ENCODE peak calls at places on chromosomes 7 and 10, in six cellular contexts. V, Z, R, Y, C and F are unnamed samples.
A peak's percentile ranks its signal among the peaks of the same experiment; 100 is the strongest.

GRCh38 chr10:2214035-2214434 is 476.7 kb upstream of the ADARB2 start:
- DNase-seq in Z (no peak), R (no peak), Y (no peak), V (no peak), C (no peak), F (no peak)

GRCh38 chr7:2612445-2613112 is 19.2 kb upstream of the TTYH3 start:
- DNase-seq in C (peak; percentile 68), Z (no peak), Y (no peak), R (no peak), V (no peak), F (no peak)

GRCh38 chr10:115417585-115418265 is 324.6 kb downstream of the ATRNL1 start:
- DNase-seq in V (peak; percentile 35), Y (no peak), C (no peak), R (peak; percentile 72), Z (no peak), F (peak; percentile 33)

GRCh38 chr10:32263300-32263699 is 83.7 kb downstream of the EPC1 start:
- DNase-seq in Y (no peak), C (no peak), Z (no peak), R (no peak), V (peak; percentile 22), F (no peak)

GRCh38 chr7:28685660-28686417 is 272.3 kb downstream of the TRIL start:
- DNase-seq in R (peak; percentile 100), V (peak; percentile 99), Z (peak; percentile 52), Y (peak; percentile 46), C (peak; percentile 90), F (peak; percentile 65)

GRCh38 chr10:52615349-52615748 is 157.2 kb downstream of the MBL2 start:
- DNase-seq in V (no peak), Z (no peak), R (no peak), C (no peak), Y (no peak), F (no peak)

GRCh38 chr10:51103818-51104217 is 29.5 kb downstream of the PRKG1 start:
- DNase-seq in R (peak; percentile 15), Y (no peak), C (no peak), V (peak; percentile 45), Z (no peak), F (no peak)

GRCh38 chr10:95260397-95260881 is 30.4 kb downstream of the PDLIM1 start:
- DNase-seq in V (peak; percentile 37), C (peak; percentile 21), Y (no peak), R (peak; percentile 74), Z (no peak), F (no peak)

GRCh38 chr7:129069021-129069420 is 14.1 kb upstream of the TNPO3 start:
- DNase-seq in Y (no peak), C (no peak), V (no peak), Z (no peak), R (no peak), F (peak; percentile 58)

DNA sequence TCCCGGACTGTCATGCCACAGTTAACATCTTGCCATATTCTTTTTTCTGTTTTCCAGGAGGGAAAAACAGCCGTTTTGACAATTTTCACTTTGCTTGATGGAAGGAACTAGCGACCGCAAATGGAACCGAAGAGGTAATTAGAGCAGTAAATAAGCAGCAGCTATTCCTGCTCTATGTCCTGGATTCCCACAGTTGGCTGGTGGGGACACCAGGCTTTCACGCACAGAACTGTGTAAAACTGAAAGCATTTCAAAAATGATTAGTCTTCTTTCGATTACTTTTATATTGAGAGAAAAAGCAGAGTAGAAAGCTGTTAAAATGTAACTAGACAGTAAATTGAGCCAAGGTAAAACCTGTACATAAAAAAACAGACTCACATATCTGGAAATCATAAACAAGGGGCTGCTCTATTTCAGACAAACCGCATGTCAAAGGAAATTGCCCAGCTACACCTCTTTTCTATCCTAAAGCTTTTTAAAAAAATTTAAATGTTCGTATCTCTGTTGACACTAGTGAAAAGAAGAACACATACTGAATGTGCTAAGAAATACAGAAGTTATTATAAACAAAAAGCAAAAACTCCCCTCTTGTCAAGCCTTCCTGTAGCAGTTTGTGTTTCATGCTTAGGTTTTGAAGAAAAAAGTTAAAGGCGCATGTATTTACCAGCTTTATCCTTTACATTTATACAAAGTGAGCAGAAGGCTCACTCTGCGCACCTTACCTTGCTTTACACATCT is 93.4 kb downstream of the RNF216 start:
- DNase-seq in V (no peak), Z (peak; percentile 46), R (no peak), Y (no peak), C (no peak), F (no peak)
- H3K27ac ChIP-seq in V (no peak overlapping the region), Z (no peak overlapping the region), R (no peak overlapping the region), Y (peak overlapping the region; percentile 50), C (peak overlapping the region; percentile 75), F (peak overlapping the region; percentile 34)

DNA sequence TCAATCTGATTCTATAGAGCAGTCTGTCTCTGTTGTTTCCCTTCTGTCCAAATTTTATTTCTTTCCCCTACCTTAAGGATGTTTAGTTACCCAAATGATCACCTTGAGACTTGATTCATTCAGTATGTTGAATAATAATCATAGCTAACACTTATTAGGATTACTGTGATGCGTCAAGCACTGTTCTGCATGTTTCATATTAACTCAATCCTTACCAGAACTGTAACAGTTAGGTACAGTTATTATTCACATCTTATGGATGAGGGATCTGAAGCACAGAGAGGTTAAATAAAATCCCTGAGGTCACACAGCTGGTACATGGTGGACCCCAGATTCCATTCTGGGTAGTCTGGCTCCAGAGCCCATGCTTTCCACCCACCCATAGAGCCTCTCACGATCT is 97.9 kb upstream of the SAMD8 start:
- DNase-seq in R (no peak), C (no peak), V (no peak), Z (no peak), Y (no peak), F (no peak)
- H3K27ac ChIP-seq in R (no peak overlapping the region), C (no peak overlapping the region), V (no peak overlapping the region), Z (no peak overlapping the region), Y (no peak overlapping the region), F (no peak overlapping the region)

GRCh38 chr10:15255961-15256360 is 87.5 kb upstream of the NMT2 start:
- DNase-seq in C (no peak), Z (no peak), R (no peak), V (no peak), Y (no peak), F (no peak)

GRCh38 chr10:15251791-15252380 is 83.4 kb upstream of the NMT2 start:
- DNase-seq in R (no peak), C (no peak), Z (no peak), V (no peak), Y (no peak), F (no peak)

GRCh38 chr10:15252396-15252795 is 83.9 kb upstream of the NMT2 start:
- DNase-seq in C (no peak), R (no peak), Y (no peak), Z (no peak), V (no peak), F (no peak)

GRCh38 chr10:15253951-15254807 is 85.7 kb upstream of the NMT2 start:
- DNase-seq in R (no peak), C (no peak), Z (peak; percentile 17), Y (no peak), V (no peak), F (no peak)

GRCh38 chr10:15254808-15255655 is 86.5 kb upstream of the NMT2 start:
- DNase-seq in C (no peak), Z (no peak), R (no peak), Y (no peak), V (no peak), F (peak; percentile 17)
- H3K27ac ChIP-seq in C (no peak overlapping the region), Z (no peak overlapping the region), R (no peak overlapping the region), Y (no peak overlapping the region), V (no peak overlapping the region), F (no peak overlapping the region)

GRCh38 chr10:110221044-110221720 is 13.8 kb downstream of the MXI1 start:
- DNase-seq in C (no peak), Z (no peak), V (no peak), R (no peak), Y (no peak), F (no peak)
- H3K27ac ChIP-seq in C (peak overlapping the region; percentile 13), Z (peak overlapping the region; percentile 29), V (no peak overlapping the region), R (peak overlapping the region; percentile 58), Y (peak overlapping the region; percentile 53), F (peak overlapping the region; percentile 46)